ENCODE peak calls at places on chromosome 6, in four cellular contexts. M, Y, W and O are unnamed samples.

GRCh38 chr6:116374586-116374985 is 3.8 kb downstream of the DSE start:
- DNase-seq in M (no peak), Y (no peak), W (no peak), O (no peak)

GRCh38 chr6:65924411-65924810 is 217.4 kb upstream of the EYS start:
- DNase-seq in M (no peak), Y (no peak), W (no peak), O (no peak)

GRCh38 chr6:165883851-165884640 is 221.0 kb upstream of the PDE10A start:
- DNase-seq in M (no peak), Y (no peak), W (no peak), O (no peak)

GRCh38 chr6:78526432-78526831 is 340.9 kb upstream of the IRAK1BP1 start:
- DNase-seq in M (no peak), Y (no peak), W (no peak), O (no peak)

GRCh38 chr6:42766163-42766670 is 15.6 kb upstream of the BICRAL start:
- DNase-seq in M (no peak), Y (no peak), W (no peak), O (peak)

GRCh38 chr6:129184324-129184723 is 301.4 kb downstream of the LAMA2 start:
- DNase-seq in M (no peak), Y (no peak), W (no peak), O (no peak)

GRCh38 chr6:11762782-11763459 is 15.7 kb downstream of the ADTRP start:
- DNase-seq in M (no peak), Y (no peak), W (no peak), O (no peak)

GRCh38 chr6:134223761-134224445 is 94.0 kb downstream of the SGK1 start:
- DNase-seq in M (no peak), Y (no peak), W (no peak), O (no peak)

GRCh38 chr6:127129281-127129680 is 10.8 kb downstream of the RSPO3 start:
- DNase-seq in M (no peak), Y (no peak), W (no peak), O (no peak)

GRCh38 chr6:152701081-152701862 is 3.6 kb downstream of the MYCT1 start:
- DNase-seq in M (no peak), Y (no peak), W (no peak), O (no peak)

GRCh38 chr6:113414511-113414910 is 442.6 kb upstream of the MARCKS start:
- DNase-seq in M (no peak), Y (no peak), W (peak), O (peak)

GRCh38 chr6:128036808-128037570 is 136.1 kb upstream of the THEMIS start:
- DNase-seq in M (no peak), Y (no peak), W (no peak), O (no peak)

GRCh38 chr6:145339089-145339488 is 396.2 kb downstream of the EPM2A start:
- DNase-seq in M (no peak), Y (no peak), W (no peak), O (no peak)

GRCh38 chr6:4145083-4145482 is 9.7 kb upstream of the ECI2 start:
- DNase-seq in M (no peak), Y (no peak), W (no peak), O (no peak)

GRCh38 chr6:92893741-92894140 is 525.6 kb downstream of the EPHA7 start:
- DNase-seq in M (no peak), Y (no peak), W (no peak), O (no peak)

GRCh38 chr6:150606258-150607043 is 6.8 kb downstream of the PLEKHG1 start:
- DNase-seq in M (no peak), Y (no peak), W (no peak), O (no peak)

GRCh38 chr6:10598084-10598960 is 77.2 kb downstream of the GCNT2 start:
- DNase-seq in M (no peak), Y (no peak), W (no peak), O (no peak)

GRCh38 chr6:19410477-19410876 is 426.7 kb upstream of the ID4 start:
- DNase-seq in M (no peak), Y (no peak), W (no peak), O (peak)

GRCh38 chr6:129938242-129939020 is 77.3 kb upstream of the TMEM244 start:
- DNase-seq in M (no peak), Y (no peak), W (no peak), O (no peak)

GRCh38 chr6:158284340-158285210 is 27.7 kb upstream of the TULP4 start:
- DNase-seq in M (no peak), Y (no peak), W (no peak), O (no peak)

GRCh38 chr6:14222956-14223355 is 105.4 kb downstream of the CD83 start:
- DNase-seq in M (no peak), Y (no peak), W (no peak), O (no peak)

GRCh38 chr6:142947702-142948480 is 2.9 kb upstream of the HIVEP2 start:
- DNase-seq in M (peak), Y (no peak), W (no peak), O (no peak)

GRCh38 chr6:44258921-44259320 is 1.6 kb upstream of the SLC35B2 start:
- DNase-seq in M (no peak), Y (no peak), W (no peak), O (no peak)

GRCh38 chr6:145228962-145229582 is 506.2 kb downstream of the EPM2A start:
- DNase-seq in M (no peak), Y (no peak), W (no peak), O (no peak)

GRCh38 chr6:125957391-125957693 is 772 bp downstream of the HINT3 start:
- DNase-seq in M (no peak), Y (no peak), W (no peak), O (no peak)

GRCh38 chr6:53297004-53297403 is 51.7 kb downstream of the ELOVL5 start:
- DNase-seq in M (no peak), Y (no peak), W (no peak), O (no peak)

GRCh38 chr6:143400258-143401059 is 50.0 kb downstream of the ADAT2 start:
- DNase-seq in M (no peak), Y (no peak), W (no peak), O (peak)

GRCh38 chr6:111061493-111061892 is 25.8 kb upstream of the SLC16A10 start:
- DNase-seq in M (no peak), Y (no peak), W (no peak), O (no peak)

GRCh38 chr6:92667843-92668242 is 751.5 kb downstream of the EPHA7 start:
- DNase-seq in M (no peak), Y (no peak), W (no peak), O (no peak)

GRCh38 chr6:166774292-166774691 is 147.2 kb upstream of the RPS6KA2 start:
- DNase-seq in M (no peak), Y (no peak), W (no peak), O (no peak)

GRCh38 chr6:149332602-149333311 is 15.2 kb downstream of the TAB2 start:
- DNase-seq in M (no peak), Y (no peak), W (no peak), O (no peak)

GRCh38 chr6:131292145-131292938 is 157.1 kb downstream of the AKAP7 start:
- DNase-seq in M (no peak), Y (no peak), W (no peak), O (no peak)

GRCh38 chr6:72649032-72649984 is 27.4 kb downstream of the KCNQ5 start:
- DNase-seq in M (no peak), Y (peak), W (no peak), O (peak)

GRCh38 chr6:100281471-100281878 is 183.2 kb downstream of the SIM1 start:
- DNase-seq in M (no peak), Y (no peak), W (peak), O (no peak)

GRCh38 chr6:143536461-143536865 is 24.9 kb upstream of the FUCA2 start:
- DNase-seq in M (no peak), Y (no peak), W (peak), O (no peak)